ENCODE peak calls at places on chromosomes 7 and 10, in six cellular contexts. O is A549, G is GM12878, J is HepG2, H is K562, E is NB4. D is an unnamed sample.

GRCh38 chr7:79244482-79244881 is 209.0 kb downstream of the MAGI2 start:
- DNase-seq in O (no peak), G (no peak), J (no peak), H (no peak), E (no peak), D (no peak)

GRCh38 chr10:77082601-77083252 is 554.9 kb downstream of the KCNMA1 start:
- DNase-seq in O (no peak), G (no peak), J (no peak), H (no peak), E (peak), D (no peak)

GRCh38 chr10:6018422-6018821 is 41.1 kb upstream of the IL15RA start:
- DNase-seq in O (no peak), G (no peak), J (no peak), H (no peak), E (no peak), D (no peak)

GRCh38 chr10:101441539-101442455 is 87.8 kb downstream of the BTRC start:
- DNase-seq in O (peak), G (no peak), J (peak), H (peak), E (peak), D (peak)

GRCh38 chr10:91340613-91341362 is 69.4 kb upstream of the HECTD2 start:
- DNase-seq in O (no peak), G (no peak), J (no peak), H (no peak), E (no peak), D (peak)

GRCh38 chr7:88111136-88111748 is 108.6 kb downstream of the SRI start:
- DNase-seq in O (peak), G (no peak), J (peak), H (peak), E (peak), D (peak)

GRCh38 chr7:152072451-152072850 is 47.0 kb downstream of the GALNT11 start:
- DNase-seq in O (no peak), G (no peak), J (no peak), H (no peak), E (no peak), D (no peak)

GRCh38 chr7:22296916-22297315 is 60.0 kb downstream of the RAPGEF5 start:
- DNase-seq in O (no peak), G (no peak), J (no peak), H (no peak), E (no peak), D (peak)

GRCh38 chr10:12949248-12949647 is 52.3 kb downstream of the CCDC3 start:
- DNase-seq in O (no peak), G (no peak), J (no peak), H (peak), E (no peak), D (no peak)

GRCh38 chr7:158373761-158374545 is 213.7 kb downstream of the PTPRN2 start:
- DNase-seq in O (no peak), G (no peak), J (no peak), H (no peak), E (no peak), D (no peak)

GRCh38 chr7:29192811-29193210 is 1.8 kb upstream of the CHN2 start:
- DNase-seq in O (no peak), G (no peak), J (no peak), H (no peak), E (no peak), D (no peak)

DNA sequence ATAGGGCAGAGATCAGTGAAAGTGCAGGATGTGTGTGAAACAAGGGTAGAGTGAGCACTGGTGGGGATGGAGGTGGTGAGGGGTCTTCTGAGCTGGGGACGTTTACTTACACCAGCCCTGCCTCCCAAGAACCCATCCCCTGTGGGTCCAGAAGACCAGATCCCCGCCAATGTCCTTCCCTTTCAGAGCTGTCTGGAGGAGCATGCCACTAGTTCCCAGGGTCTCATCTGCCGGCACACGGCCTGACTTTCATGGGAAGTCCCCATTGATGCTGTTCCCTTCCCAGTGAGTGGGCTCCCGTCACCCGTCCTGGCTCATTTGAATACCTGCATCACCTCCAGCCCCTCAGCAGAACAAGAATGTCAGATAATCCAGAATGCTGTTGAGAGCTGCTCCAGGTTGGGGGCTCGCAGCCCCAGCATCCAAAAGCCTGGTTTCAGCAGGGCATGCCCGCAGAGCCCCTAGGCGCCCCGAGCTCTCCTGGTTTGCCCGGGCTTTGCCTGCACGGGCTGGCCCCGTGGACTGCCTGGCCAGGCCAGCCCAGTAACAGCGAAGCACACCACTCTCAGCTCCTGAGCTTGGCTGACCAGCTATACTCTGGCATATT is 246.7 kb downstream of the MGMT start:
- DNase-seq in O (no peak), G (no peak), J (no peak), H (no peak), E (no peak), D (no peak)
- TF ChIP-seq MYC in O (no peak), G (no peak), J (no peak), H (no peak), E (no peak), D (no peak)

GRCh38 chr10:79260803-79261740 is 86.2 kb upstream of the PPIF start:
- DNase-seq in O (no peak), G (no peak), J (peak), H (no peak), E (no peak), D (no peak)
- H3K4me3 ChIP-seq in O (no peak), G (no peak), J (no peak), H (no peak), E (no peak), D (no peak)

GRCh38 chr10:102917314-102917961 is 656 bp upstream of the CNNM2 start:
- DNase-seq in O (peak), G (no peak), J (peak), H (peak), E (peak), D (peak)
- TF ChIP-seq MYC in O (no peak), G (no peak), J (peak), H (peak), E (no peak), D (no peak)

DNA sequence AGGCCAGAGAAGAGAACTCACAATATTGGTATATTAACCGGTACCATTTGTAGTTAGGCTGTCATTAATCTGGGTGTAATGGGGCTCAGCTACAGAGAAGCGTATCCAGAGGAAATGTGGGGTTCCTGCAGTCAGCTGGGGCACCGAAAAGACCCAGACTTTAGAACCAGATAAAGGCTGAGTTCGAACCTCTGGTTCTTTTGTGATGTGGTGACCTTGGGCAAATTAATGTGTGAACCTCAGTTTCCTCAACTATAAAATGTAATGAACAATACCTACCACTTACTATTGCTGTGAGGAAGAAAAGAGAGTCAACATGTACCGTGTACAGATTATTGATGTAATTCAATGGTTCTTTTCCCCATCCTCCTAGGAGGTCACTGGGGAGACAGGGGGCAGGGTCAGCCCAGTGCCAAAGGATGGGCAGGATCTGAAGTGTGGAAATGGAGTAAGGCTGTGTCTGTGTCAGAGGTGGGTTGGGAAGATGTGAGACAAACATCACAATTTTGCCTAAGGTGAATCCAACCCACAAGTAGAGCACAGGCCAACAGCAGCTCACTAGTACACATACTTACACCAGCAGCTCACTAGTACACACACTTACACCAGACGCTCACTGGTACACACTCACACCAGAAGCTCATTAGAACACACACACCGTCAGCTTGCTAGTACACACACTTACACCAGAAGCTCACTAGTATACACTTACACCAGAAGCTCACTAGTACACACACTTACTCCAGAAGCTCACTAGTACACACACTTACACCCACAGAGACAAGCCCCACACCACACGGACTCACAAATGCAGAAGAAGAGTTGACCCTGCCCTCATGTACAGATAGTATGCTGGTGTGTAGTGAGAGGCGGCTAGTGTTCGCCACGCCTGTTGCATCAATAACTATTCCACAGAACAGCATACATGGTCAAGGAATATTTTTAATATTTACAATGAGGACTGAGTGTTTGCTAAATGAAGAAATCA is 28.0 kb downstream of the PRSS2 start:
- DNase-seq in O (no peak), G (no peak), J (no peak), H (no peak), E (no peak), D (no peak)
- H3K4me3 ChIP-seq in O (no peak), G (peak), J (no peak), H (no peak), E (no peak), D (peak)

GRCh38 chr7:100496509-100496908 is 12.8 kb downstream of the NYAP1 start:
- DNase-seq in O (no peak), G (no peak), J (no peak), H (no peak), E (no peak), D (no peak)

GRCh38 chr7:100490483-100491191 is 6.9 kb downstream of the NYAP1 start:
- DNase-seq in O (no peak), G (no peak), J (no peak), H (no peak), E (no peak), D (no peak)

GRCh38 chr7:100491192-100491578 is 7.5 kb downstream of the NYAP1 start:
- DNase-seq in O (no peak), G (no peak), J (no peak), H (no peak), E (no peak), D (no peak)

GRCh38 chr7:100492738-100493475 is 9.2 kb downstream of the NYAP1 start:
- DNase-seq in O (no peak), G (no peak), J (no peak), H (no peak), E (no peak), D (no peak)

GRCh38 chr7:100493476-100494264 is 9.9 kb downstream of the NYAP1 start:
- DNase-seq in O (no peak), G (no peak), J (peak), H (peak), E (peak), D (peak)
- TF ChIP-seq MYC in O (no peak), G (no peak), J (peak), H (no peak), E (no peak), D (no peak)

GRCh38 chr7:117192108-117192507 is 130.8 kb downstream of the WNT2 start:
- DNase-seq in O (no peak), G (no peak), J (no peak), H (no peak), E (no peak), D (no peak)

GRCh38 chr7:117193564-117193963 is 129.3 kb downstream of the WNT2 start:
- DNase-seq in O (no peak), G (no peak), J (no peak), H (no peak), E (no peak), D (no peak)

GRCh38 chr7:117188949-117189348 is 133.9 kb downstream of the WNT2 start:
- DNase-seq in O (no peak), G (no peak), J (no peak), H (no peak), E (no peak), D (no peak)

GRCh38 chr7:117190104-117190503 is 132.8 kb downstream of the WNT2 start:
- DNase-seq in O (no peak), G (no peak), J (no peak), H (no peak), E (no peak), D (no peak)

DNA sequence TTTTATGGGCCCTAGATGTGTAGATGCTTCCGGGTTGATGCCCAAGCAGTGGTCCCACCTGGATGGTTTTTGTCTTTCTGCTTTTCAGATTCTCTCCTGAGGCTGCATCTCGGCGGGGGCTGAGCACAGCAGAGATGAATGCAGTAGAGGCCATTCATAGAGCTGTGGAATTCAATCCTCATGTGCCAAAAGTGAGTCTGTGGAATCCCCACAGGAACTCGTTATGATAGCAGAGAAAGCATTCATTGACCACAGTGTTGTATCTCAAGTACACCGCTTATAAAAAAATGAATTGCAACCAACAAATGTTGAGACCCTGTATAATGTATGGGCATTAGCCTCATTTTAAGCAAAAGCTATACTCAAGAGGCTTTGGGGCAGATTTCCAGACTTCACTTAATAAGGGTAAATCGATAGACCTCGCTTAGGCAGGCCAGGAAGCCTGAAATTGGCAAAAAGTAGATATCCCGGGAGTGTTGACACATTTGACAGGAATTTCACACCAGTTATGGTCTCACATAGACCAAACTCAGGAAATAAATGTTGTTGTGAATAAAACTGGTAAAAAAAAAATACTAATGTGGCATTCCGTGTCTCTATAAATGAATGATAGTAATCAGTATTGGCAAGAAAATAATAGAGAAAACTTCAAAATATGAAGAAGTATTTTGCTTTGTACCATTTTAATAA is 132.0 kb downstream of the WNT2 start:
- DNase-seq in O (no peak), G (no peak), J (no peak), H (no peak), E (no peak), D (no peak)
- H3K4me3 ChIP-seq in O (no peak), G (no peak), J (no peak), H (no peak), E (no peak), D (no peak)

GRCh38 chr7:75740846-75741497 is 2.2 kb upstream of the HIP1 start:
- DNase-seq in O (no peak), G (peak), J (peak), H (peak), E (peak), D (no peak)

GRCh38 chr7:75737856-75738603 is 711 bp downstream of the HIP1 start:
- DNase-seq in O (no peak), G (no peak), J (no peak), H (no peak), E (no peak), D (no peak)

GRCh38 chr7:75738975-75739795 is 444 bp upstream of the HIP1 start:
- DNase-seq in O (peak), G (peak), J (peak), H (peak), E (peak), D (peak)

GRCh38 chr7:75739796-75740672 is 1.3 kb upstream of the HIP1 start:
- DNase-seq in O (no peak), G (peak), J (no peak), H (no peak), E (no peak), D (no peak)

DNA sequence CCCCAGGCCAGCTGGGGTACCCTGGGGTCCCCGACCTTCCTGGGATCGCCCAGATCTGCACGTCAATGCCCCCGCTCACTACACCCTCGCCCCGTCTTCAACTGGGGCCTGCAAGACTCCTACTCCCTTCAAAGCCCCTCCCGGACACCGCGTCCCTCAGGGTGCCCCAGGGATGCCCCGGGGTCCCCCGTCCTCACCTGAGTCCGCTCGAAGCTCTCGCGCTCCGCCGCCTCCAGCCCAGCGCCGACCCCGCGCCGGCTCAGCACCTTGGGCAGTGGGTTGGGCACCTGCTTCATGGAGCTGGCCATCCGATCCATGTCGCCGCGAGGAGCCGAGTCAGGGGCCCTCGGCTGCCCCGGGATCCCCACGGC is at the start of gene HIP1:
- DNase-seq in O (no peak), G (no peak), J (no peak), H (no peak), E (no peak), D (no peak)
- TF ChIP-seq MYC in O (no peak), G (no peak), J (no peak), H (peak), E (no peak), D (no peak)

D was measured in endothelial cell of umbilical vein.